ENCODE peak calls at places on chromosomes 1 and 21, in nine cellular contexts. One of them, this sample, is unnamed.

GRCh38 chr1:202656057-202656456 is 54.2 kb downstream of the SYT2 start:
- DNase-seq in psoas muscle: no peak
- DNase-seq in amniotic stem cell: no peak
- DNase-seq in activated CD4-positive, alpha-beta T cell treated with anti-CD3 and anti-CD28 coated beads for 36 hours: no peak
- DNase-seq in cardiac fibroblast: peak
- DNase-seq in hypothalamus: no peak
- DNase-seq in HAP-1: no peak
- DNase-seq in AG09319: no peak
- DNase-seq in HT1080: no peak
- DNase-seq in this sample: no peak

GRCh38 chr1:29284286-29284960 is 48.1 kb downstream of the PTPRU start:
- DNase-seq in psoas muscle: no peak
- DNase-seq in amniotic stem cell: no peak
- DNase-seq in activated CD4-positive, alpha-beta T cell treated with anti-CD3 and anti-CD28 coated beads for 36 hours: no peak
- DNase-seq in cardiac fibroblast: no peak
- DNase-seq in hypothalamus: no peak
- DNase-seq in HAP-1: no peak
- DNase-seq in AG09319: no peak
- DNase-seq in HT1080: no peak
- DNase-seq in this sample: no peak

GRCh38 chr1:94961994-94962744 is 35.3 kb upstream of the CNN3 start:
- DNase-seq in psoas muscle: no peak
- DNase-seq in amniotic stem cell: no peak
- DNase-seq in activated CD4-positive, alpha-beta T cell treated with anti-CD3 and anti-CD28 coated beads for 36 hours: no peak
- DNase-seq in cardiac fibroblast: peak
- DNase-seq in hypothalamus: no peak
- DNase-seq in HAP-1: no peak
- DNase-seq in AG09319: no peak
- DNase-seq in HT1080: no peak
- DNase-seq in this sample: no peak

GRCh38 chr1:30919025-30919881 is 10.7 kb upstream of the SDC3 start:
- DNase-seq in psoas muscle: no peak
- DNase-seq in amniotic stem cell: no peak
- DNase-seq in activated CD4-positive, alpha-beta T cell treated with anti-CD3 and anti-CD28 coated beads for 36 hours: no peak
- DNase-seq in cardiac fibroblast: peak
- DNase-seq in hypothalamus: no peak
- DNase-seq in HAP-1: no peak
- DNase-seq in AG09319: no peak
- DNase-seq in HT1080: peak
- DNase-seq in this sample: peak

GRCh38 chr21:45269861-45270260 is 17.8 kb downstream of the POFUT2 start:
- DNase-seq in psoas muscle: no peak
- DNase-seq in amniotic stem cell: no peak
- DNase-seq in activated CD4-positive, alpha-beta T cell treated with anti-CD3 and anti-CD28 coated beads for 36 hours: no peak
- DNase-seq in cardiac fibroblast: no peak
- DNase-seq in hypothalamus: no peak
- DNase-seq in HAP-1: no peak
- DNase-seq in AG09319: no peak
- DNase-seq in HT1080: no peak
- DNase-seq in this sample: no peak

GRCh38 chr1:94033849-94034248 is 87.1 kb downstream of the ABCA4 start:
- DNase-seq in psoas muscle: no peak
- DNase-seq in amniotic stem cell: no peak
- DNase-seq in activated CD4-positive, alpha-beta T cell treated with anti-CD3 and anti-CD28 coated beads for 36 hours: no peak
- DNase-seq in cardiac fibroblast: no peak
- DNase-seq in hypothalamus: no peak
- DNase-seq in HAP-1: no peak
- DNase-seq in AG09319: no peak
- DNase-seq in HT1080: no peak
- DNase-seq in this sample: peak

GRCh38 chr21:44434936-44435635 is 20.2 kb upstream of the LRRC3 start:
- DNase-seq in psoas muscle: peak
- DNase-seq in amniotic stem cell: no peak
- DNase-seq in activated CD4-positive, alpha-beta T cell treated with anti-CD3 and anti-CD28 coated beads for 36 hours: no peak
- DNase-seq in cardiac fibroblast: no peak
- DNase-seq in hypothalamus: no peak
- DNase-seq in HAP-1: no peak
- DNase-seq in AG09319: no peak
- DNase-seq in HT1080: no peak
- DNase-seq in this sample: no peak

GRCh38 chr1:87682565-87682964 is 353.9 kb downstream of the LMO4 start:
- DNase-seq in psoas muscle: no peak
- DNase-seq in amniotic stem cell: no peak
- DNase-seq in activated CD4-positive, alpha-beta T cell treated with anti-CD3 and anti-CD28 coated beads for 36 hours: no peak
- DNase-seq in cardiac fibroblast: no peak
- DNase-seq in hypothalamus: no peak
- DNase-seq in HAP-1: no peak
- DNase-seq in AG09319: no peak
- DNase-seq in HT1080: no peak
- DNase-seq in this sample: no peak

GRCh38 chr1:223531742-223532341 is 133.7 kb downstream of the CAPN8 start:
- DNase-seq in psoas muscle: peak
- DNase-seq in amniotic stem cell: no peak
- DNase-seq in activated CD4-positive, alpha-beta T cell treated with anti-CD3 and anti-CD28 coated beads for 36 hours: peak
- DNase-seq in cardiac fibroblast: peak
- DNase-seq in hypothalamus: peak
- DNase-seq in HAP-1: peak
- DNase-seq in AG09319: no peak
- DNase-seq in HT1080: peak
- DNase-seq in this sample: peak

GRCh38 chr1:17069452-17070162 is 15.8 kb upstream of the SDHB start:
- DNase-seq in psoas muscle: no peak
- DNase-seq in amniotic stem cell: no peak
- DNase-seq in activated CD4-positive, alpha-beta T cell treated with anti-CD3 and anti-CD28 coated beads for 36 hours: no peak
- DNase-seq in cardiac fibroblast: no peak
- DNase-seq in hypothalamus: no peak
- DNase-seq in HAP-1: no peak
- DNase-seq in AG09319: no peak
- DNase-seq in HT1080: no peak
- DNase-seq in this sample: no peak

GRCh38 chr1:109617291-109617801 is 2.1 kb downstream of the GNAT2 start:
- DNase-seq in psoas muscle: no peak
- DNase-seq in amniotic stem cell: peak
- DNase-seq in activated CD4-positive, alpha-beta T cell treated with anti-CD3 and anti-CD28 coated beads for 36 hours: no peak
- DNase-seq in cardiac fibroblast: peak
- DNase-seq in hypothalamus: no peak
- DNase-seq in HAP-1: no peak
- DNase-seq in AG09319: peak
- DNase-seq in HT1080: peak
- DNase-seq in this sample: no peak

GRCh38 chr1:219340796-219341195 is 167.1 kb downstream of the LYPLAL1 start:
- DNase-seq in psoas muscle: no peak
- DNase-seq in amniotic stem cell: peak
- DNase-seq in activated CD4-positive, alpha-beta T cell treated with anti-CD3 and anti-CD28 coated beads for 36 hours: no peak
- DNase-seq in cardiac fibroblast: peak
- DNase-seq in hypothalamus: no peak
- DNase-seq in HAP-1: peak
- DNase-seq in AG09319: no peak
- DNase-seq in HT1080: peak
- DNase-seq in this sample: no peak

GRCh38 chr1:109802136-109802900 is 38.6 kb upstream of the EPS8L3 start:
- DNase-seq in psoas muscle: peak
- DNase-seq in amniotic stem cell: no peak
- DNase-seq in activated CD4-positive, alpha-beta T cell treated with anti-CD3 and anti-CD28 coated beads for 36 hours: peak
- DNase-seq in cardiac fibroblast: no peak
- DNase-seq in hypothalamus: no peak
- DNase-seq in HAP-1: no peak
- DNase-seq in AG09319: no peak
- DNase-seq in HT1080: no peak
- DNase-seq in this sample: no peak

GRCh38 chr1:88877382-88877825 is 14.0 kb downstream of the GTF2B start:
- DNase-seq in psoas muscle: no peak
- DNase-seq in amniotic stem cell: peak
- DNase-seq in activated CD4-positive, alpha-beta T cell treated with anti-CD3 and anti-CD28 coated beads for 36 hours: no peak
- DNase-seq in cardiac fibroblast: peak
- DNase-seq in hypothalamus: no peak
- DNase-seq in HAP-1: peak
- DNase-seq in AG09319: no peak
- DNase-seq in HT1080: peak
- DNase-seq in this sample: no peak

GRCh38 chr1:8285103-8285502 is 32.8 kb upstream of the SLC45A1 start:
- DNase-seq in psoas muscle: no peak
- DNase-seq in amniotic stem cell: no peak
- DNase-seq in activated CD4-positive, alpha-beta T cell treated with anti-CD3 and anti-CD28 coated beads for 36 hours: no peak
- DNase-seq in cardiac fibroblast: no peak
- DNase-seq in hypothalamus: no peak
- DNase-seq in HAP-1: no peak
- DNase-seq in AG09319: no peak
- DNase-seq in HT1080: no peak
- DNase-seq in this sample: no peak